ENCODE peak calls at places on chromosomes 13 and 19, in five cellular contexts. F is kidney, W is GM10248, U is cardiac fibroblast, J is H1. M is an unnamed sample.

GRCh38 chr13:32019612-32020233 is 11.9 kb upstream of the FRY start:
- DNase-seq in F (no peak), W (peak), U (peak), J (no peak), M (no peak)

GRCh38 chr13:46753137-46753536 is 43.8 kb downstream of the ESD start:
- DNase-seq in F (no peak), W (no peak), U (no peak), J (no peak), M (no peak)

GRCh38 chr13:83453723-83454122 is 428.6 kb downstream of the SLITRK1 start:
- DNase-seq in F (no peak), W (no peak), U (no peak), J (no peak), M (no peak)

GRCh38 chr19:46428278-46429141 is at the start of gene PNMA8C:
- DNase-seq in F (peak), W (no peak), U (peak), J (peak), M (no peak)

GRCh38 chr19:45499196-45500180 is 1.2 kb downstream of the PPM1N start:
- DNase-seq in F (peak), W (peak), U (peak), J (peak), M (no peak)

GRCh38 chr13:110371550-110372465 is 64.7 kb downstream of the COL4A2 start:
- DNase-seq in F (no peak), W (peak), U (peak), J (no peak), M (no peak)

GRCh38 chr13:112746044-112746443 is 56.2 kb downstream of the ATP11A start:
- DNase-seq in F (no peak), W (no peak), U (no peak), J (no peak), M (no peak)

GRCh38 chr13:99075268-99076191 is 97.7 kb upstream of the DOCK9 start:
- DNase-seq in F (no peak), W (no peak), U (no peak), J (no peak), M (no peak)

GRCh38 chr13:44972956-44973581 is 16.2 kb downstream of the NUFIP1 start:
- DNase-seq in F (no peak), W (no peak), U (peak), J (no peak), M (no peak)

GRCh38 chr13:27016871-27017270 is 154.7 kb downstream of the USP12 start:
- DNase-seq in F (no peak), W (no peak), U (no peak), J (peak), M (no peak)

GRCh38 chr19:12766051-12766521 is 9.3 kb downstream of the HOOK2 start:
- DNase-seq in F (peak), W (peak), U (peak), J (peak), M (no peak)

GRCh38 chr13:110712081-110712848 is 1.2 kb upstream of the ING1 start:
- DNase-seq in F (peak), W (peak), U (peak), J (peak), M (peak)

GRCh38 chr13:40304391-40304790 is 362.1 kb downstream of the FOXO1 start:
- DNase-seq in F (no peak), W (no peak), U (no peak), J (no peak), M (no peak)

GRCh38 chr13:102234618-102235017 is 167.2 kb downstream of the FGF14 start:
- DNase-seq in F (no peak), W (no peak), U (peak), J (no peak), M (no peak)

GRCh38 chr19:11381535-11382369 is 2.4 kb downstream of the EPOR start:
- DNase-seq in F (peak), W (peak), U (peak), J (peak), M (no peak)
- TF ChIP-seq CTCF in F (peak), W (peak), U (peak), J (peak), M (no peak)

GRCh38 chr19:28560786-28561185 is 652.2 kb downstream of the UQCRFS1 start:
- DNase-seq in F (no peak), W (no peak), U (no peak), J (no peak), M (no peak)
- TF ChIP-seq CTCF in F (no peak), W (no peak), U (no peak), J (no peak), M (no peak)

GRCh38 chr13:41461527-41462124 is 4.3 kb downstream of the RGCC start:
- DNase-seq in F (no peak), W (no peak), U (no peak), J (no peak), M (no peak)

GRCh38 chr13:41458187-41458938 is 1.0 kb downstream of the RGCC start:
- DNase-seq in F (peak), W (peak), U (no peak), J (peak), M (no peak)

GRCh38 chr13:41460930-41461329 is 3.6 kb downstream of the RGCC start:
- DNase-seq in F (no peak), W (no peak), U (no peak), J (no peak), M (no peak)

GRCh38 chr13:41458939-41459753 is 1.8 kb downstream of the RGCC start:
- DNase-seq in F (peak), W (peak), U (peak), J (peak), M (no peak)

GRCh38 chr13:41459754-41460111 is 2.4 kb downstream of the RGCC start:
- DNase-seq in F (no peak), W (no peak), U (no peak), J (no peak), M (no peak)
- TF ChIP-seq CTCF in F (no peak), W (no peak), U (no peak), J (no peak), M (no peak)

GRCh38 chr19:41408256-41408655 is 10.6 kb downstream of the BCKDHA start:
- DNase-seq in F (no peak), W (no peak), U (no peak), J (no peak), M (no peak)
- TF ChIP-seq CTCF in F (no peak), W (peak), U (no peak), J (peak), M (no peak)

GRCh38 chr13:21813110-21813509 is 142.2 kb downstream of the FGF9 start:
- DNase-seq in F (no peak), W (no peak), U (no peak), J (no peak), M (no peak)
- TF ChIP-seq CTCF in F (no peak), W (no peak), U (no peak), J (peak), M (no peak)

GRCh38 chr13:91155512-91156114 is 191.9 kb upstream of the MIR17HG start:
- DNase-seq in F (no peak), W (no peak), U (no peak), J (no peak), M (no peak)

GRCh38 chr13:91157273-91158014 is 190.0 kb upstream of the MIR17HG start:
- DNase-seq in F (no peak), W (no peak), U (no peak), J (no peak), M (no peak)

GRCh38 chr13:91154954-91155353 is 192.5 kb upstream of the MIR17HG start:
- DNase-seq in F (no peak), W (no peak), U (no peak), J (no peak), M (no peak)

GRCh38 chr13:91154553-91154952 is 192.9 kb upstream of the MIR17HG start:
- DNase-seq in F (no peak), W (no peak), U (no peak), J (no peak), M (no peak)

GRCh38 chr13:91158015-91158390 is 189.5 kb upstream of the MIR17HG start:
- DNase-seq in F (no peak), W (no peak), U (no peak), J (no peak), M (no peak)
- TF ChIP-seq CTCF in F (peak), W (no peak), U (no peak), J (no peak), M (no peak)

M was measured in omental fat pad.